ENCODE peak calls at places on chromosomes 5 and 9, in four cellular contexts. I is A549, F is K562, Z is HepG2. A is an unnamed sample.

GRCh38 chr9:17063535-17064135 is 71.2 kb upstream of the CNTLN start:
- DNase-seq in F (no peak), Z (peak; percentile 45), I (peak; percentile 23), A (peak; percentile 82)

GRCh38 chr9:89661391-89661949 is 56.7 kb downstream of the GADD45G start:
- DNase-seq in Z (peak; percentile 37), F (no peak), I (no peak), A (peak; percentile 18)

GRCh38 chr5:107268241-107268640 is 402.5 kb downstream of the EFNA5 start:
- DNase-seq in I (no peak), Z (no peak), F (no peak), A (no peak)

GRCh38 chr9:94624621-94625020 is 14.7 kb downstream of the FBP1 start:
- DNase-seq in F (no peak), I (no peak), Z (no peak), A (no peak)

GRCh38 chr5:5270958-5271605 is 131.0 kb downstream of the ADAMTS16 start:
- DNase-seq in I (peak; percentile 82), Z (peak; percentile 6), F (no peak), A (no peak)

GRCh38 chr5:96972599-96973334 is 36.9 kb downstream of the LNPEP start:
- DNase-seq in F (no peak), I (no peak), Z (no peak), A (no peak)

GRCh38 chr5:149584106-149584505 is 2.8 kb downstream of the ARHGEF37 start:
- DNase-seq in Z (no peak), I (no peak), F (no peak), A (no peak)

GRCh38 chr5:163619951-163620350 is 114.5 kb downstream of the MAT2B start:
- DNase-seq in F (no peak), Z (no peak), I (no peak), A (no peak)

GRCh38 chr9:5438301-5439162 is 807 bp upstream of the PLGRKT start:
- DNase-seq in F (no peak), Z (no peak), I (no peak), A (no peak)

GRCh38 chr5:124040799-124041198 is 528.8 kb downstream of the CSNK1G3 start:
- DNase-seq in Z (no peak), F (no peak), I (no peak), A (no peak)

DNA sequence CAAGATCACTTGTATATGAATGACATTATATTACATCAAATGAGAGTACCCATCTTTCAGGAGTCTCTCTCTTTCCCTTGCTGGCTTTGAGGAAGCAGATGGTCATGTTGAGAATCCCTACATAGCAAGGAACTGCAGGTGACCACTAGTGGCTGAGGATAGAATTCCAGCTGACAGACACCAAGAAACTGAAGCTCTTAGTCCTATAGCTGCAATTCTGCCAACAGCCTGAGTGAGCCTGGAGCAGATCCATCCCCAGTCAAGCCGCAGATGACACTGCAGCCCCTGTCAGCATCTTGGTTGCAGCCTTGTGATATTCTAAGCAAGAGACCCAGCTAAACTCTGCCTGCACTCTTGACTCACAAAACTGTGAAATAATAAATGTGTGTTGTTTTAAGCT is 531.5 kb downstream of the CSNK1G3 start:
- DNase-seq in F (no peak), I (peak; percentile 7), Z (peak; percentile 2), A (peak; percentile 37)
- TF ChIP-seq CTCF in F (no peak), I (no peak), Z (no peak), A (peak; percentile 13)

DNA sequence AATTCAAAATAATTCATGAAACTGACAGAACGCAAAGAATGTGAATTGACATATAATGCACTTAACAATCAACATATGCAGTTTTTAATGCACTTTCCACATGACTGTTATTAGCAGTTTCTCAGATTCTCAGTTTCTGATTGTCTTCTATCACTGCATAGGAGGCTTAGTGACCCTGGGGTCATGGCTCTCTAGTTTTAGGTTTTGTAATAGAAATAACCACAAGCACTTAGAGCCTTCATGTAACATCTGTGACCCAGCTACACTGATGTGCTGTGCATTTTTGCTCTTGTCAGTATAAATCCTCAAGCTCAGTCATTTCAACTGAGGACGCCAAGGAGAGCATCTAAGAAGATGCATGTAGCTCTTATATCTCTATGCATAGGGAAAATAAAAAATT is 163.1 kb upstream of the IZUMO3 start:
- DNase-seq in Z (no peak), I (no peak), F (no peak), A (no peak)
- TF ChIP-seq MAX in Z (no peak), I (no peak), F (no peak), A (no peak)

GRCh38 chr5:127011961-127012644 is 18.3 kb downstream of the MARCHF3 start:
- DNase-seq in Z (no peak), F (no peak), I (no peak), A (no peak)
- TF ChIP-seq POLR2A in Z (no peak), F (no peak), I (no peak), A (no peak)

GRCh38 chr9:119349548-119349947 is 19.7 kb downstream of the BRINP1 start:
- DNase-seq in Z (no peak), I (no peak), F (no peak), A (no peak)
- TF ChIP-seq CTCF in Z (no peak), I (no peak), F (no peak), A (no peak)

GRCh38 chr5:56873056-56873455 is 36.3 kb upstream of the SETD9 start:
- DNase-seq in I (no peak), Z (no peak), F (no peak), A (no peak)
- TF ChIP-seq MAX in I (no peak), Z (no peak), F (no peak), A (no peak)

GRCh38 chr5:57505640-57506039 is 23.0 kb upstream of the ACTBL2 start:
- DNase-seq in F (no peak), Z (no peak), I (no peak), A (no peak)

GRCh38 chr5:57501414-57502321 is 19.1 kb upstream of the ACTBL2 start:
- DNase-seq in I (no peak), Z (no peak), F (no peak), A (no peak)

GRCh38 chr5:57503433-57503832 is 20.8 kb upstream of the ACTBL2 start:
- DNase-seq in Z (no peak), I (no peak), F (no peak), A (no peak)

GRCh38 chr5:57499262-57500050 is 16.8 kb upstream of the ACTBL2 start:
- DNase-seq in I (peak; percentile 47), Z (peak; percentile 5), F (peak; percentile 46), A (peak; percentile 29)

DNA sequence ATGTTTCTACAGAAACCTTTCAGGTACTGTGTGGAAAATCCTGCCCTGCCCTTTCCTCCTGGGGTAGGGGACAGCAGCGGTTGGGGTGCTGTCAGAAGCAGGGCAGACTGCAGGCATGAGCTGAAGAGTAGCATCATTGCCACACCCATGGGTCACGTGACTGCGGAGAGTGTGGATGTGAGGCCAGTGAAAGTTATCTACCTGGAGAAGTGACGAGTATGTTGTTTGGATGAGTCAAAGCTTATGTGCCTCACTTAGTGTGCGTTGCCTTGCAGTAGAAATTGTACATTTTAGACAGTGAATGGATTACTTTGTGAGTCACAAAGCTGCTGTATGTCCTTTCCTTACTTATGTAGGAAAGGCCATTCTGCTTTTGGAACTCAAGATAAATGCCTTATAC is 21.7 kb upstream of the ACTBL2 start:
- DNase-seq in I (no peak), F (no peak), Z (no peak), A (no peak)
- TF ChIP-seq POLR2A in I (no peak), F (no peak), Z (no peak), A (no peak)

GRCh38 chr9:133151601-133152525 is 11.9 kb downstream of the GBGT1 start:
- DNase-seq in F (no peak), Z (no peak), I (no peak), A (no peak)

GRCh38 chr9:133147412-133148271 is 16.1 kb downstream of the GBGT1 start:
- DNase-seq in F (peak; percentile 63), Z (peak; percentile 70), I (peak; percentile 94), A (peak; percentile 68)

GRCh38 chr9:133148351-133149129 is 15.2 kb downstream of the GBGT1 start:
- DNase-seq in I (peak; percentile 40), Z (no peak), F (no peak), A (peak; percentile 71)

GRCh38 chr9:133151041-133151440 is 12.7 kb downstream of the GBGT1 start:
- DNase-seq in F (no peak), Z (no peak), I (no peak), A (no peak)

DNA sequence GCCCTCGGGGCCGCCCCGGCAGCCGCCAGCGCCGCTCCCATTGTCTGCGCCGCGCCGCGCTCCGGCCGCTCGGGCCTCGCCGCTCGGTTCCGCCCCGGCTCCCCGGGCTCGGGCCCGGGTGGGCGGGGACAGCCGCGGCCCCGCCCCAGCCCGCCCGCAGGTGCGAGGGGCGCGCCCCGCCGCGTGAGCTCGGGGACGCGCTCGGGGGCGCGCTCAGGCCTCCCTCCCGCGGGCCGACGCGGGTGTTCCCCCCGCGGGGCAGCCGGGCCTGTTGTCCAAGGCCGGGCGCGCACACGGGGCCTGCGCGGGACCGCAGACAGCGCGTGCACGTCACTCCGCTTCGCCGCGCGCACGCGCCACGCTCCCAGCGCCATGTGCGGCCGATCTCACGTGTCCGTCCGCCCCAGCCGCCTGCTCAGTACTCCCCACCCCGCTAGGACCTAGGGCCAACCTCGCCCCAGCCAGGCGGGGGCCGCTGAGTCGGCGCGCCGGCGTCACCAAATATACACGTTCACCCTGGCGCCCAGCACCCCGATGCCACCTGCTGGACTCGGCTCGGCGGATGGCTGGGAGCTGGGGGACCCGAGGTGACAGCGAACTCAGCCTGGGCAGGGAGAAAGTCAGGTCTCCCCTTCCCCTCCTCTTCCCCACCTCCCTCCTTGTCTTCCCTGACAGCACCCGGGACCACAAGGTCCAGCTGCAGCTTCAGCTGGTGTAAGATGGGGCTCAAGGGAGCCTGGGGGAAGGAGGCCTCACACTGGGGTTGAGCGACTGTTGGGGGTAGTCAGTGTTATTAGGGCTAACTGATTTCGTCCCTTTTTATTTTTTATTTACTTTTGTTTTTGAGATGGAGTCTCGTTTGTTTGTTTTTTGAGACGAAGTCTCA is 14.3 kb downstream of the GBGT1 start:
- DNase-seq in F (peak; percentile 98), I (peak; percentile 93), Z (peak; percentile 82), A (peak; percentile 96)
- TF ChIP-seq CTCF in F (peak; percentile 32), I (peak; percentile 23), Z (peak; percentile 69), A (peak; percentile 17)

DNA sequence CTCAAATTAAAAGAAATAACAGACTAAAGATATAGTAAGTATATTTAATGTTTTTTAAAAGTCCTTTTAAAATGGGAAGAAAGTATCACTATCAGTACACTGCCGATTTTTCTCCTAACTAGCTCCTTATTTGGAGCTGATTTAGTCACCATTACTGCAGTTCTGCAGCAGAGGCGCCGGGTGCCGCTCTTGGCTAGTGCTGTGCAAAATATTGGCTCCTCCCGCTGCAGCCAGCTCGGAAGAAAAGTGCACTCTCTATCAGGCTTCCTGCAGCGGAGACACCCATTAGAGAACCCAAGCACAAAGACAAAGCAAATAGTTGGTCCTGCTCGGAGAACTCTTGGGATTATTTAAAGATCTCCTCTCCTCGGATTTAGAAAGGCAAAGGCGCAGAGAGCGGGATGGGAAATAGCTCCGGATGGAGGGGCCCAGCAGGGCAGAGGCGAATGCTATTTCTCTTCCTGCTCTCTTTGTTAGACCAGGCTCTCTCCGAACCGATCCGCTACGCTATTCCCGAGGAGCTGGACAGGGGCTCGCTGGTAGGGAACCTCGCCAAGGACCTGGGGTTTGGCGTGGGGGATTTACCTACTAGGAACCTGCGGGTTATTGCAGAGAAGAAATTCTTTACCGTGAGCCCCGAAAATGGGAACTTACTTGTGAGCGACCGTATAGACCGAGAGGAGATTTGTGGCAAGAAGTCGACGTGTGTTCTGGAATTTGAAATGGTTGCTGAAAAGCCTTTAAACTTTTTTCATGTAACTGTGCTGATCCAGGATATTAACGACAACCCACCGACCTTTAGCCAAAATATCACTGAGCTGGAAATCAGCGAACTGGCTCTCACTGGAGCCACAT is at the start of gene PCDHGB3:
- DNase-seq in Z (no peak), I (no peak), F (no peak), A (peak; percentile 77)
- TF ChIP-seq MAX in Z (no peak), I (no peak), F (no peak), A (no peak)

DNA sequence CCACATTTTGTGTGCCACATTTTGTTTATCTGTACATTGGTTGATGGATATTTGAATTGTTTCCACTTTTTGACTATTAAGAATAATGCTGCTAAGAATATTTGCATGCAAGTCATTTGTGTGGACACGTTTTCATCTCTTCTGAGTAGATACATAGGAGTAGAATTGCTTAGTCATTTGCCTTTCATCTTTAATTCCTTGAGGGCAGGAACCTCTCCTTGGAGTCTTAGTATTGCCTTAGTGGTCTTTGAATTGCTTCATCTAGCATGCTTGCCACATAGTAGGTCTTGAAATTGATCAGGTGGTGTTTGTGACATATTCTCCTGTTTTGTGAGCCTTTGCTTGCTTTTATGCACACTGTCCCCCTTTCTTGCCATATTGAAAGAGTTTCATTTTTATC is 128.5 kb downstream of the NR3C1 start:
- DNase-seq in F (no peak), I (no peak), Z (no peak), A (peak; percentile 6)
- TF ChIP-seq POLR2A in F (no peak), I (no peak), Z (no peak), A (no peak)

A was measured in NB4.